ENCODE peak calls at places on chromosomes 16 and 17, in six cellular contexts. T is nephron progenitor cell, P is H9, S is astrocyte of the spinal cord, K is HL-60, Z is sigmoid colon. J is an unnamed sample.

GRCh38 chr17:83099570-83100181 is 20.3 kb downstream of the METRNL start:
- DNase-seq in T (peak), P (no peak), S (peak), K (no peak), Z (no peak), J (no peak)

GRCh38 chr16:3074860-3075545 is 9.6 kb downstream of the IL32 start:
- DNase-seq in T (no peak), P (no peak), S (no peak), K (peak), Z (no peak), J (no peak)

GRCh38 chr17:63420868-63421680 is 25.0 kb downstream of the CYB561 start:
- DNase-seq in T (no peak), P (no peak), S (no peak), K (no peak), Z (no peak), J (no peak)

GRCh38 chr17:66654341-66654740 is 180.6 kb upstream of the CACNG5 start:
- DNase-seq in T (no peak), P (no peak), S (no peak), K (no peak), Z (no peak), J (no peak)

GRCh38 chr17:31788956-31789355 is 70.1 kb downstream of the COPRS start:
- DNase-seq in T (no peak), P (no peak), S (no peak), K (no peak), Z (no peak), J (no peak)

GRCh38 chr16:17529982-17530760 is 59.4 kb upstream of the XYLT1 start:
- DNase-seq in T (no peak), P (no peak), S (no peak), K (no peak), Z (no peak), J (no peak)

GRCh38 chr16:4053663-4054479 is 62.4 kb downstream of the ADCY9 start:
- DNase-seq in T (no peak), P (no peak), S (peak), K (peak), Z (peak), J (peak)

GRCh38 chr17:3959295-3959899 is 4.8 kb downstream of the ATP2A3 start:
- DNase-seq in T (no peak), P (no peak), S (peak), K (no peak), Z (no peak), J (no peak)

GRCh38 chr17:49965522-49965905 is 3.5 kb upstream of the DLX4 start:
- DNase-seq in T (no peak), P (no peak), S (no peak), K (no peak), Z (no peak), J (no peak)

GRCh38 chr16:49027420-49027819 is 254.2 kb downstream of the CBLN1 start:
- DNase-seq in T (no peak), P (no peak), S (no peak), K (no peak), Z (no peak), J (no peak)

GRCh38 chr17:54085934-54086333 is 263.2 kb downstream of the KIF2B start:
- DNase-seq in T (peak), P (peak), S (no peak), K (no peak), Z (no peak), J (no peak)

GRCh38 chr16:23705517-23705902 is 7.5 kb downstream of the ERN2 start:
- DNase-seq in T (no peak), P (no peak), S (no peak), K (no peak), Z (no peak), J (no peak)

GRCh38 chr16:23701045-23701444 is 12.0 kb downstream of the ERN2 start:
- DNase-seq in T (no peak), P (no peak), S (no peak), K (no peak), Z (no peak), J (no peak)

GRCh38 chr16:23702951-23703350 is 10.1 kb downstream of the ERN2 start:
- DNase-seq in T (no peak), P (no peak), S (no peak), K (no peak), Z (no peak), J (no peak)

GRCh38 chr16:23706439-23706838 is 6.6 kb downstream of the ERN2 start:
- DNase-seq in T (no peak), P (no peak), S (no peak), K (no peak), Z (no peak), J (no peak)

DNA sequence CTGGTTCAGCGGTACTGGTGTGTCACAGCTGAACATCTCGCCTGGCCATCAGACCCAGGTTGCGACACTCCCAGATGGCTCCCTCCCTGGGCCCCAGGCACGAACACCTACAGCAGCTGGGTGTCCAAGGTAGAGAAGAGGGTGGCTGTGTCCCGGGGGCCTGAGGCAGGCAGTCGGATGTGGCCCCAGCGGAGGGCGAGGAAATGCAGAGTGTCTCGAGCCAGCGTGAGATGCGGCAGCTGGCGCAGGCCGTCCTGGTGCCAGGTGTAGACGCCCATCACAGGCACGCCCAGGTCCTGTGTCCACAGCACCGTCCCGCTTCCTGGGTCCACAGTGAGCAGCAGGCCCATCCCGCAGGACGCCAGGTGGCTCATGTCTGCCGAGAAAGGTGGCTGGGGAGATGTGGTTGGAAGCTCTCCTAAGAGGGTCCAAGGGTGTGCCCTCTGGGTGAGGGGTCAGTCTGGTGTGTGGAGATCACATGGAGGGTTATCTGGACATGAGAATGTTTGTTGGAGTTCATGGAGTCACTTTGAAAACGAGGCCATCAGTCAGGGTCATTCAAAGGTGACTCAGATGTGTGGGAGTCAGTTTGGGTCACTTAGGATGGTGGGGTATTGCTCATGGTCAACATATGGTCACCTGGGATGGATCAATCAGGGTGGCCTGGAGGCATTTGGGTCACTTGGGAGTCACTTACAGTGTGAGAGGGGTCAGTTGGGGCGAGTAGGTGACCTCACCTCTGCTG is 8.1 kb downstream of the ERN2 start:
- DNase-seq in T (no peak), P (no peak), S (no peak), K (no peak), Z (no peak), J (no peak)
- TF ChIP-seq CTCF in T (no peak), P (no peak), S (no peak), K (no peak), Z (no peak), J (no peak)

DNA sequence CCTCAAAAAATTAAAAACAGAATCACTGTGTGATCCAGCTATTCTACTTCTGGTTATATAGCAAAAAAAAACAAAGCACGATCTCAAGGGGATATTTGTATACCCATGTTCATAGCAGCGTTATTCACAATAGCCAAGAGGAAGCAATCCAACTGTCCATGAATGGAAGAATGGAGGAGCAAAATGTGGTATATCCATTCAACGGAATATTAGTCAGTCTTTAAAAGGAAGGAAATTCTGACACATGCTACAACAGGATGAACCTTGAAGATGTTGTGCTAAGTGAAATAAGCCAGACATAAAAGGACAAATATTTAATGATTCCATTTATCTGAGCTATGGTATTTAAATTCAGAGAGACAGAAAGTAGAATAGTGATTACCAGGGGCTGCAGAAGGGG is 4.6 kb upstream of the NOL11 start:
- DNase-seq in T (no peak), P (no peak), S (no peak), K (no peak), Z (no peak), J (no peak)
- TF ChIP-seq CTCF in T (no peak), P (no peak), S (no peak), K (no peak), Z (no peak), J (no peak)

GRCh38 chr16:62190426-62190825 is 154.2 kb upstream of the CDH8 start:
- DNase-seq in T (peak), P (no peak), S (peak), K (no peak), Z (no peak), J (no peak)

GRCh38 chr16:62194828-62195227 is 158.6 kb upstream of the CDH8 start:
- DNase-seq in T (no peak), P (no peak), S (no peak), K (no peak), Z (no peak), J (no peak)
- TF ChIP-seq CTCF in T (no peak), P (peak), S (no peak), K (no peak), Z (no peak), J (no peak)

GRCh38 chr16:64051826-64052225 is 1070.0 kb downstream of the CDH11 start:
- DNase-seq in T (no peak), P (no peak), S (peak), K (no peak), Z (no peak), J (no peak)
- TF ChIP-seq CTCF in T (peak), P (peak), S (peak), K (no peak), Z (no peak), J (no peak)

GRCh38 chr17:55825213-55825612 is 74.4 kb downstream of the PCTP start:
- DNase-seq in T (no peak), P (no peak), S (no peak), K (no peak), Z (no peak), J (no peak)
- TF ChIP-seq CTCF in T (no peak), P (peak), S (peak), K (no peak), Z (no peak), J (no peak)

DNA sequence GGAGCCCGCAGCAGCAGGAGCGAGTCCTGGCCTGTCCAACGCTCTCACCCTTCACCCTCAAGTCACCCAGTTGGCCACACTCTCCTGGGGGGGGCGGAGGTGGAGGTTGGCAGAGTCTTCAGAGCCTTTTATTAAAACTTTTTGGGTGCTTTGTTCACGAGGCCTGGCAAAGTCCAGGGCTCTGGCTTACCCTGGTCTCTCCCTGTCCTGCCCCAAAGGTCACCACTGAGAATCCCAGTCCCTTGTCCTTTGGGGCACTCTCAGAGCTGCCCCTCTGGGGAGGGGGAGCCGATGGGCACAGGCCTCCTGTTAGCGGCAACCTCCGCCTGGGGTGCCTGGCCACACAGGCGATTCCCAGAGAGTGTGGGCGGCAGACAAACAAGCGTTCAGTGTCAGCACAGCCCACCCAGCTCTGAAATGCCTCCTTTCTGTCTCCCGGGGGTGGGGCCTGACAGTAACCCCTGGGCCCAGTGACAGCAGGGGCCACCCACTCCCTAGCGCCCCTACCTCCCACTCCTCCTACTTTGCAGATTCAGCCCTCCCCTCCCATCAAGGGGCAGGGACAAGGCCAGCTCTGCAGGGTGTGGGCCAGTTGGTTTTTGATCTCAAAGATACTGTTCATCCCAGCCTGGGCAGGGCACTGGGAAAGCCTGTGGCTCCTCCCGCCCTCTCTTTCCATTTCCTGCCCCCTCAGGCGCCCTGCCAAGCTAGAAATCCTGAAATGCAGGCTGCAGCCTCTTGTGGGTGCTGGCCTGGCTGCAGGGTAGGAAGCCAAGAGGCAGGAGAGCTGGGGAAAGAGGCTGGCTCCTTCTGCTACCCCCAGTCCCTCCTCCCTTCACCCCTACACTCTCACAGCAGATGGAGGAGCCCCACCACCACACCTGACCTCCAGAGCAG is 36.6 kb upstream of the EMP2 start:
- DNase-seq in T (peak), P (peak), S (peak), K (no peak), Z (peak), J (no peak)
- TF ChIP-seq CTCF in T (no peak), P (no peak), S (peak), K (no peak), Z (no peak), J (no peak)

GRCh38 chr16:85418978-85419491 is 194.1 kb upstream of the GSE1 start:
- DNase-seq in T (peak), P (no peak), S (no peak), K (no peak), Z (peak), J (peak)

GRCh38 chr16:85419503-85420408 is 193.4 kb upstream of the GSE1 start:
- DNase-seq in T (peak), P (no peak), S (no peak), K (no peak), Z (peak), J (peak)

GRCh38 chr16:85422124-85422373 is 191.1 kb upstream of the GSE1 start:
- DNase-seq in T (no peak), P (no peak), S (no peak), K (no peak), Z (peak), J (no peak)

GRCh38 chr16:85421338-85422123 is 191.6 kb upstream of the GSE1 start:
- DNase-seq in T (peak), P (no peak), S (no peak), K (no peak), Z (peak), J (peak)

DNA sequence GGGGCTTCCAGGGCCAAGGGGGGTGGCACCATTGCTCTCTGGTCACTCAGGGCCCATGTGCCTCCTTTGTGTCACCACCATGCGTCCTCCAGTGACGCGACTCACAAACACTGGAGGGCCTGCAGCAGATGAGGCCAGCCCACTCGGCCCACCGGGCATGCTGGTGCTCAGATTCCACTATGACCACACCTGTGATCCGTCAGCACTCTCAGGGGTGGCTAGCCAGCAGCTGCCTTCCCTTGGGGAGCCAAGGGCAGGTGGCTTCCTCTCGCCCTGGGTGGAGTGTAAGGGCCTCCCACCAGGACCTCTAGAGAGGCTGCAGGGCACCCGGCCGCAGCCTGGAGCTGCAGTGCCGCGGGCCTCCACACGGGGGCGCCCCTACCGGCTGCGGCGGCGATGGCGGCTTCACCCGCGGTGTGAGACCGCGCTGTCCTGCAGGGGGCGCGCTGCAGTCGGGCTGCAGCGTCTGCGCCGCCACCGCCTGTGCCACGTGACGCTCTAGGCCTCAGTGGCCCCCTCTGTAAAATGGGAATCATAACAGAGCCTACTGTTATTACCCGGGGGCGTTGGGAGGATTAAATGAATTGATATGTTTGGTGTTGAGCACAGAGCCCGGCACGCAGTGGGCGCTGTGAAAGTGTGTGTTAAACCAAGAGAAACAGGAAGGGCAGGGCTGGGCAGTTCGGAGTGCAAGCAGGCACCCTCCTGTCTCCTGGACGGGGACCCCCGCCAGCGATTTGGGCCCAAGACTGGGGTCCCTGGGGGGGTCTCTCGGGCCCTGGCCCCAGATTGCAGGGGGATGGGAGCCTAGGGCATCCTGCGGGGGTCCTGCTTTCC is 192.4 kb upstream of the GSE1 start:
- DNase-seq in T (peak), P (peak), S (peak), K (peak), Z (peak), J (peak)
- TF ChIP-seq CTCF in T (peak), P (peak), S (peak), K (peak), Z (peak), J (peak)

GRCh38 chr17:74963656-74964055 is 8.9 kb downstream of the HID1 start:
- DNase-seq in T (no peak), P (peak), S (no peak), K (no peak), Z (no peak), J (no peak)
- TF ChIP-seq CTCF in T (peak), P (peak), S (no peak), K (no peak), Z (no peak), J (no peak)

DNA sequence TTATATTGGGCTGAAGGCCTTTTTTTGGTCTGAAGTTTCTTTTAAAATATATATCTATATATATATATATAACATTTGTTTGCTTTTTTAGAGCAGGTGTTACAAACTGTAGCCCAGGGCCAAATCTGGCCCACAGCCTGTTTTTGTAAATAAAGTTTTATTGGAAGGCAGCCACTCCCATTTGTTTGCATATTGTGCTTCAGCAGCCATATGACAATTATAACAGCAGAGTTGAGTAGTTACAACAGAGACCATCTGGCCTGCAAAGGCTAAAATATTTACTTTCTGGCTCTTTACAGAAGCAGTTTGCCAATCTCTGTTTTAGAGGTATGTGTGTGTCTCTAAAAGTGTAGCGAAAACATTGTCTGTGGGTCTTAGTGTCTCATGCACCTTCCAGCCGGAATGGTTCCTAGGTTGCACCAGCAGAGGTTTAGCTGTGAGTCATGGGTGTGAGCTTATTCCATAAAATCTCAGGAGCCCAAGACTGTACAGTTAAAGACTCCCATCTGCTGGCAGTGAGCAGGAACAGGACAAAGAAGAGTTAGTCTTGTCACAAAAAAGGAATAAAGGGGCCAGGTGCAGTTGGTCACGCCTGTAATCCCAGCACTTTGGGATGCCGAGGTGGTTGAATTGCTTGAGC is 23.8 kb downstream of the LCMT1 start:
- DNase-seq in T (no peak), P (no peak), S (peak), K (no peak), Z (no peak), J (no peak)
- TF ChIP-seq CTCF in T (no peak), P (no peak), S (peak), K (no peak), Z (no peak), J (no peak)

DNA sequence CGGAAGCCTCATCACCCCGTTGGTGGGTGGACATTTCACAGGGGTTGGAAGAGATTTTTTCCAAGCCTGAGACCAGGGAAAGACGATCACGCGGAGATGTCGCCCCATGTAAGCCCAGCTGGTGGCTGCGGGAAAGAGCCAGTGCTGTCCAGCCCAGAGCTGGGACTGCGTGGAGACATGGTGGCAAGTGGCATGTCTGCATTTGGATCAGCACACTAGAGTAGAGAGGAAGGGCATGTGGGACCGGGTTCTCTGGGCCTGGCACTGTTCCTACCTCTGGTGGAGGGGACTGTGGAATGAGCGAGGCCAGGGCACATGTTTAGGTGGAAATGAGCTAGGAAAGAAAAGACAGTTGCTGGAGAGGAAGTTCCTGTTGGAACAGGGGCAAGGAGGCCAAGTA is 20.0 kb downstream of the SBK1 start:
- DNase-seq in T (no peak), P (no peak), S (no peak), K (no peak), Z (no peak), J (no peak)
- TF ChIP-seq CTCF in T (no peak), P (no peak), S (no peak), K (no peak), Z (no peak), J (no peak)